ENCODE peak calls at places on chromosome 16, in seven cellular contexts. X, Q, T, W, R, Y and C are unnamed samples.

GRCh38 chr16:1003551-1004347 is 22.2 kb downstream of the SOX8 start:
- DNase-seq in Q (peak), R (no peak), X (no peak), W (no peak), T (no peak), Y (peak), C (no peak)

GRCh38 chr16:61045931-61046330 is 990.3 kb downstream of the CDH8 start:
- DNase-seq in Q (no peak), X (no peak), T (no peak), Y (no peak), W (no peak), R (no peak), C (no peak)

GRCh38 chr16:66266436-66267286 is 99.8 kb upstream of the CDH5 start:
- DNase-seq in R (no peak), X (peak), W (peak), Q (no peak), Y (peak), T (peak), C (no peak)

GRCh38 chr16:67151431-67152097 is 766 bp upstream of the B3GNT9 start:
- DNase-seq in W (no peak), X (peak), Q (no peak), Y (no peak), T (no peak), R (peak), C (no peak)

GRCh38 chr16:85688586-85689284 is at the start of gene GINS2:
- DNase-seq in X (peak), Q (peak), T (peak), Y (peak), W (peak), R (peak), C (peak)

GRCh38 chr16:67417333-67418061 is 1.2 kb upstream of the ZDHHC1 start:
- DNase-seq in T (no peak), Q (no peak), R (no peak), W (no peak), Y (no peak), X (no peak), C (no peak)

GRCh38 chr16:66549284-66550131 is at the start of gene TK2:
- DNase-seq in Y (peak), X (peak), T (peak), W (peak), Q (peak), R (peak), C (peak)

GRCh38 chr16:46747777-46748651 is at the start of gene MYLK3:
- DNase-seq in T (peak), Y (peak), X (peak), Q (no peak), W (no peak), R (no peak), C (no peak)

GRCh38 chr16:3881499-3881995 is 1.0 kb upstream of the CREBBP start:
- DNase-seq in R (no peak), Q (no peak), Y (no peak), X (no peak), W (no peak), T (no peak), C (no peak)

GRCh38 chr16:13110124-13110796 is 208.9 kb downstream of the SHISA9 start:
- DNase-seq in R (no peak), Q (no peak), W (no peak), X (peak), Y (peak), T (no peak), C (no peak)

GRCh38 chr16:74052006-74052405 is 244.6 kb upstream of the PSMD7 start:
- DNase-seq in R (no peak), Q (no peak), W (no peak), Y (no peak), X (no peak), T (no peak), C (no peak)

GRCh38 chr16:3810198-3810664 is 70.3 kb downstream of the CREBBP start:
- DNase-seq in X (no peak), W (no peak), Y (no peak), T (no peak), R (no peak), Q (no peak), C (no peak)

GRCh38 chr16:65788434-65789147 is 577.9 kb upstream of the CDH5 start:
- DNase-seq in Q (no peak), W (no peak), R (no peak), Y (no peak), T (no peak), X (no peak), C (no peak)

GRCh38 chr16:68037820-68038597 is 14.9 kb downstream of the DUS2 start:
- DNase-seq in Y (no peak), R (no peak), T (no peak), Q (no peak), X (no peak), W (no peak), C (no peak)

GRCh38 chr16:88069397-88070168 is 118.3 kb downstream of the BANP start:
- DNase-seq in R (no peak), Y (no peak), X (peak), Q (no peak), W (peak), T (no peak), C (no peak)

GRCh38 chr16:49464877-49465504 is 91.4 kb downstream of the C16orf78 start:
- DNase-seq in T (no peak), X (peak), R (no peak), W (no peak), Q (no peak), Y (no peak), C (peak)

GRCh38 chr16:25978227-25978626 is 286.5 kb downstream of the HS3ST4 start:
- DNase-seq in Y (no peak), W (no peak), T (no peak), R (no peak), X (no peak), Q (no peak), C (no peak)

GRCh38 chr16:59192551-59193199 is 458.6 kb upstream of the GOT2 start:
- DNase-seq in W (no peak), Q (no peak), R (peak), Y (peak), T (no peak), X (peak), C (peak)

GRCh38 chr16:67528222-67528869 is at the start of gene RIPOR1:
- DNase-seq in T (no peak), R (peak), Y (no peak), W (peak), Q (no peak), X (peak), C (peak)

GRCh38 chr16:68760671-68761275 is 23.7 kb downstream of the CDH1 start:
- DNase-seq in X (no peak), T (peak), W (peak), Q (no peak), Y (peak), R (peak), C (no peak)

GRCh38 chr16:48462146-48462740 is 77.0 kb upstream of the SIAH1 start:
- DNase-seq in Y (no peak), W (no peak), T (peak), Q (no peak), X (no peak), R (no peak), C (no peak)

GRCh38 chr16:72355561-72355960 is 183.6 kb upstream of the PMFBP1 start:
- DNase-seq in X (no peak), Y (peak), T (peak), Q (no peak), W (no peak), R (no peak), C (no peak)

GRCh38 chr16:2422123-2422867 is 7.0 kb upstream of the CCNF start:
- DNase-seq in T (no peak), R (no peak), Y (no peak), X (no peak), W (no peak), Q (no peak), C (no peak)

GRCh38 chr16:52671560-52671959 is 124.6 kb upstream of the TOX3 start:
- DNase-seq in Q (no peak), W (no peak), R (no peak), T (no peak), Y (no peak), X (no peak), C (no peak)

GRCh38 chr16:52283018-52283417 is 263.9 kb downstream of the TOX3 start:
- DNase-seq in T (peak), X (no peak), Q (no peak), Y (peak), W (no peak), R (no peak), C (no peak)

GRCh38 chr16:3880623-3881498 is at the start of gene CREBBP:
- DNase-seq in X (peak), R (peak), Q (peak), T (peak), W (peak), Y (peak), C (peak)

GRCh38 chr16:278863-279366 is 1.5 kb upstream of the ARHGDIG start:
- DNase-seq in Y (peak), Q (peak), X (no peak), T (peak), W (no peak), R (peak), C (no peak)

DNA sequence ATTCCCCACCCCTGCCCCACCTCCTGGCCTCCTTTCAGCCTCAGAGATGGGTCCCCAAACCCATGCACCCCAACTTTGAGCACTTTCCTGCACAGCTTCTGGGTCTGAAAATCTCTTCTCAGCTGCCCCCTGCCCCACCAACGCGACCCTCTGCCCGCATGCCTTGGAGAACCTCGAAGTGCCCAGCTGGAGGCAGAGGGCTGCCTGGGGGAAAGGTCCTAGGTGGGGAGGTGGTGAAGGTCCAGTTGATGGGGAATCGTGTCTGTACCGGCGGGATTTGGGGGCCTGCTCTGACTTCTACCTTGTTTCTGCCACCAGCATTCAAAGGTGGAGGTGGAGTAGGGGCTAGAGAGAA is 1.3 kb downstream of the NKD1 start:
- DNase-seq in T (no peak), Y (no peak), Q (no peak), W (no peak), X (no peak), R (no peak), C (no peak)
- H3K4me3 ChIP-seq in T (no peak), Y (no peak), Q (no peak), W (peak), X (no peak), R (no peak), C (peak)

GRCh38 chr16:55656695-55657092 is 906 bp downstream of the SLC6A2 start:
- DNase-seq in Q (no peak), R (no peak), Y (no peak), T (no peak), X (peak), W (no peak), C (no peak)
- H3K4me3 ChIP-seq in Q (no peak), R (no peak), Y (no peak), T (no peak), X (peak), W (peak), C (no peak)

GRCh38 chr16:81650982-81651562 is 128.0 kb upstream of the PLCG2 start:
- DNase-seq in T (peak), R (no peak), X (peak), Y (peak), W (peak), Q (no peak), C (peak)

GRCh38 chr16:81654346-81654745 is 124.7 kb upstream of the PLCG2 start:
- DNase-seq in Q (no peak), X (no peak), W (no peak), T (no peak), R (no peak), Y (no peak), C (no peak)

GRCh38 chr16:81655474-81656162 is 123.5 kb upstream of the PLCG2 start:
- DNase-seq in Y (no peak), T (no peak), X (no peak), W (no peak), R (no peak), Q (no peak), C (no peak)

GRCh38 chr16:81651758-81652718 is 127.1 kb upstream of the PLCG2 start:
- DNase-seq in X (peak), W (no peak), R (no peak), Y (no peak), T (no peak), Q (no peak), C (no peak)

GRCh38 chr16:81652798-81653505 is 126.1 kb upstream of the PLCG2 start:
- DNase-seq in T (no peak), R (no peak), W (peak), X (peak), Q (no peak), Y (no peak), C (no peak)
- H3K4me3 ChIP-seq in T (no peak), R (no peak), W (peak), X (no peak), Q (no peak), Y (no peak), C (peak)

GRCh38 chr16:89642574-89642973 is 14.9 kb downstream of the CHMP1A start:
- DNase-seq in Y (no peak), R (no peak), T (no peak), Q (no peak), X (no peak), W (no peak), C (no peak)
- H3K4me3 ChIP-seq in Y (no peak), R (no peak), T (no peak), Q (no peak), X (no peak), W (no peak), C (no peak)

GRCh38 chr16:24736758-24737157 is 7.3 kb downstream of the TNRC6A start:
- DNase-seq in T (no peak), Y (peak), X (no peak), Q (no peak), R (no peak), W (no peak), C (no peak)
- H3K4me3 ChIP-seq in T (no peak), Y (no peak), X (no peak), Q (no peak), R (no peak), W (no peak), C (no peak)

GRCh38 chr16:27242868-27243590 is 25.5 kb downstream of the NSMCE1 start:
- DNase-seq in T (peak), W (no peak), R (no peak), Q (no peak), X (peak), Y (peak), C (no peak)
- H3K4me3 ChIP-seq in T (peak), W (peak), R (no peak), Q (no peak), X (no peak), Y (peak), C (no peak)